ENCODE peak calls at places on chromosomes 12 and 14, in six cellular contexts. X is AG04450, R is MM.1S, L is fibroblast of the aortic adventitia, D is H1, F is heart right ventricle. N is an unnamed sample.

GRCh38 chr14:46048127-46048526 is 603.5 kb downstream of the RPL10L start:
- DNase-seq in D (peak), R (no peak), X (no peak), L (no peak), F (no peak), N (peak)

GRCh38 chr12:78891646-78892353 is 27.2 kb downstream of the SYT1 start:
- DNase-seq in L (no peak), R (peak), D (no peak), X (no peak), F (no peak), N (no peak)

GRCh38 chr14:66398437-66398836 is 87.7 kb upstream of the CCDC196 start:
- DNase-seq in D (no peak), R (no peak), F (no peak), X (no peak), L (no peak), N (no peak)

GRCh38 chr14:79576434-79576833 is 634.9 kb downstream of the DIO2 start:
- DNase-seq in D (no peak), L (peak), R (no peak), F (no peak), X (peak), N (peak)

GRCh38 chr12:124422570-124423523 is 128.0 kb downstream of the RFLNA start:
- DNase-seq in L (peak), D (no peak), F (peak), R (no peak), X (peak), N (peak)

GRCh38 chr14:25056688-25057078 is 6.7 kb upstream of the STXBP6 start:
- DNase-seq in F (no peak), L (no peak), X (no peak), R (no peak), D (no peak), N (no peak)

GRCh38 chr12:28759334-28759733 is 389.7 kb upstream of the FAR2 start:
- DNase-seq in L (peak), X (no peak), F (no peak), R (no peak), D (peak), N (peak)

GRCh38 chr12:77761286-77761685 is 69.4 kb upstream of the NAV3 start:
- DNase-seq in D (no peak), R (no peak), L (peak), X (no peak), F (no peak), N (no peak)

GRCh38 chr12:71312767-71313375 is 126.7 kb upstream of the LGR5 start:
- DNase-seq in R (no peak), F (no peak), L (peak), D (no peak), X (no peak), N (peak)

GRCh38 chr14:103028161-103028767 is 29.1 kb downstream of the CDC42BPB start:
- DNase-seq in D (no peak), F (no peak), X (no peak), L (no peak), R (no peak), N (no peak)

GRCh38 chr14:55336161-55336560 is 64.9 kb downstream of the FBXO34 start:
- DNase-seq in R (no peak), L (peak), F (no peak), X (no peak), D (no peak), N (peak)

GRCh38 chr14:71237556-71237955 is 330.3 kb downstream of the PCNX1 start:
- DNase-seq in D (no peak), F (no peak), R (no peak), X (no peak), L (no peak), N (no peak)

GRCh38 chr12:57169969-57170368 is 22.6 kb upstream of the LRP1-AS start:
- DNase-seq in R (no peak), F (no peak), X (no peak), D (no peak), L (no peak), N (no peak)

GRCh38 chr14:53539489-53540126 is 386.5 kb upstream of the DDHD1 start:
- DNase-seq in X (peak), D (peak), L (peak), F (peak), R (peak), N (peak)

DNA sequence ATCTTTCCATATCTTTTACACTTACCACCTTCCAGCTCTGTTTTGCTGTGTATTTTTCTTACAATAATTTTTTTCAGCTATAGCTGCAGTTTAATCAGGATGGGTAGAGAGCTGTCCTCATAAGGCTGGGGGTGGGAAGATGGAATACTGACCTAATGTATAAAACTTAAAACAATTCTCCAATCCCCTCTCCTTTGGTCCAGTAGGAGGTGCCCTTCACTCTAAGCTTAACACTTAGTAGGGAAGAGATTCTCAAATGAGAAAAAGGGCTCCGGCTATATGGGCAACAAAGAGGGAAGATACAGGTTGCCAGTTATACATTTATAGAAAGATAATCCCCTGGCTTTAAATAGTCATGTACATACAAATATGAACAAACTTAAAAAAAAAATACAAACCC is 2.8 kb downstream of the ORMDL2 start:
- DNase-seq in D (no peak), R (no peak), F (no peak), L (peak), X (no peak), N (peak)
- TF ChIP-seq CTCF in D (peak), R (no peak), F (no peak), L (peak), X (peak), N (peak)

DNA sequence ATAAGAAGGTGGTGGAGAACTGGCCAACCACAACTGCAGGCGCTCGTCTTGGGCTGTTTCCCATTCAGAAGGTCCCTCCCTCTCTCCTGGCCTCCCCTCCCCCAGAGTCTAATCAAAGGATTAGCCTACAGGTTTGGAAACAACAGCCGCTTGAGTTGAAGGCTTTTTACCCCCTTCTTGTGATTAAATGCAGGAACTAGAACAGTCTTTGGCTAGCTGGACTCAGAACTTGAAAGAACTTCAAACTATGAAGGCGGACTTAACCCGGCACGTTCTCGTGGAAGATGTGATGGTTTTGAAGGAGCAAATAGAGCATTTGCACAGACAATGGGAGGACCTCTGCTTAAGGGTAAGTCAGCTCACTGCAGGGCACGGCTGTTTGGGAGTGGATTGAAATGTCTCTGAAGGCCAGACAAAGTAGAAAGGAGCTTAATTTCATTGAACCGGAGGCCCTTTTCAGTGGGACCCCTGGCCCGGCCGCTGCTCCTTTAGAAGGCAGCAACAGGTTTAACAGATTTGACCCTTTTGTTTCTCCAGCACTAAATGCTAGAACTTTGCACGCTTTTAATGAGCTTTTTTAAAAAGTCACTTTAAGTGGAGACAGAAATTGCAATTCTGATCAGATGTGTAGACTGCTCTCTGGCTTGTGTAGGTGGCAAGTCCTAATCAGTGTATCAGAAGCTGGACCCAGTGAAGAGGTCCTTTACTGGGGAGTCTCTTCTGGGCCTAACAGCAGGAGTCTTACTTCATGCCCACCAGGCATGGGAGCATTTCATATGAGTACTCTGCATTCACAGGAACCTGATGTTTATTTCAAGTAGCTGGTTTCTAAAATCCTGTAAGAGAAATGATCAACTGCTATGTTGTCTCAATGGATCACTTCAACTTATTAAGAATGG is 107.7 kb downstream of the ESR2 start:
- DNase-seq in F (no peak), D (no peak), R (no peak), L (no peak), X (no peak), N (no peak)
- H3K4me3 ChIP-seq in F (no peak), D (peak), R (no peak), L (no peak), X (no peak), N (no peak)

GRCh38 chr14:104095426-104096310 is 10.2 kb downstream of the ASPG start:
- DNase-seq in L (no peak), D (no peak), X (no peak), F (no peak), R (no peak), N (no peak)

GRCh38 chr14:104093366-104094055 is 8.0 kb downstream of the ASPG start:
- DNase-seq in L (no peak), X (no peak), F (no peak), D (no peak), R (no peak), N (peak)

GRCh38 chr14:104092931-104093365 is 7.4 kb downstream of the ASPG start:
- DNase-seq in R (no peak), D (no peak), X (no peak), L (no peak), F (no peak), N (no peak)

GRCh38 chr14:104094709-104095425 is 9.4 kb downstream of the ASPG start:
- DNase-seq in L (peak), X (no peak), R (peak), D (peak), F (peak), N (peak)

DNA sequence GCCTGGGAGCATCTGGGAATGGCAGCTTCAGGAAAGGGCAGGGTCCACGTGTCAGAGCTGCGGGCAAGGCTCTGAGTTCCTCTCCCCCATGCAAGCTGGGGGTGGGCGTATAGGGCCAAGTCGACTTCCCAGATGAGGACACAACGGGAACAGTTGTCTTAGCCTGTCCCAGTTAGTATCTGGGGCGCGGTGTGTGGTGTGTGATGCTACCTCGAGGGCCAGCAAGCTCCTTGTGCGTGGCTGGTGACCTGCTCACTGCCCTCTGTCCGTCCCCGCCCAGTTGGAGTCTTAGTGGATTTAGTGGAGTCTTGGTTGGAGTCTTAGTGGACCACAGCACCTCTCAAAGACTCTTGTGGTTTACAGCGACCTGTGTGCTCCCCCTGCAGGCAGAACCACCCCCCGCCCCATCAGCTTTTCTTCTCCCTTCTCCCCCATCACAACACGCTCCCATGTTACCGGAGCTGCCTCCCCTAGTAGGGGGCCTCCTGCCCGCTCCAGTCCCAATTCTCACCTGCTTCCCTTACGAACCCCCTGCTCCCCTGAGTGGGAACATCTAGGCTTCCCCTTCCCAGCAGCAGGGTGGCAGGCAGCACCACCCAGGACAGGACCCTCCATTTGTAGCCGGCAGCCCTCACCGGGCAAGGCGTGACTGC is 8.7 kb downstream of the ASPG start:
- DNase-seq in R (no peak), X (no peak), F (no peak), L (no peak), D (no peak), N (no peak)
- TF ChIP-seq CTCF in R (no peak), X (no peak), F (no peak), L (no peak), D (no peak), N (no peak)

DNA sequence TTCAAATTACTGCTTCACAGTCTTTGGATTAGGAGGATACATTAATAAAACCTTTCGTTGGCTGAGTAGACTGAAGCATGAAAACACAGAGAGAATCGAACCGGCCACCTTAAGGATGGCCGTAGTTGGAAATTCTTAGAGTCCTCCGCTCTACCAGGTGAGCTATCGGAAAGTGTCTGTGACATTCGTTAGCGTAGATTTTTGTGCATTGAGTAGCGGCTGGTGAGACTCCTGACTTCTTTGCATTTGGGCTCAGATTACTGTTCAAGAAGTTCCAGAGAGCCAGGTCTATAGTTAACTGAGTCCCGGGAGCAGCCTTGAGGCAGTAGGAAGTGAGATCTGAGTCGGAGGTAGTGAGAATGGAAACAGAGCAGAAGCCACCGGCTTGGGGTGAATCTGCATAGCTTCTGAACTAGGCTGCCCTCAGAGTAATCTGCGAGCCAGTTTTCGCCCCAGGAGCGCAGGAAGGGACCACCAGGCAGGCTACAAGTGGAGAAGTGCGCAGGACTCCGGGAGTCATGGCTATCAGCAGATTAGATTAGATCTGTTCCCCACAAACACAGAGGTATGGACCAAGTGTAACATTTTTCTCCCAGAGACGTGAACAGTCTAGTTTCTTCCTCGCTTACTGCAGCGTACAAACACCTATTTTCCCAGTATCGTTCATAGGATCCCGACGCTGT is 11.0 kb downstream of the OR6S1 start:
- DNase-seq in F (no peak), X (no peak), D (no peak), L (peak), R (peak), N (peak)
- H3K4me3 ChIP-seq in F (no peak), X (peak), D (peak), L (peak), R (peak), N (peak)

GRCh38 chr12:22729898-22730443 is 105.0 kb downstream of the ETNK1 start:
- DNase-seq in F (peak), L (peak), R (no peak), X (peak), D (no peak), N (peak)

GRCh38 chr12:22729431-22729830 is 104.5 kb downstream of the ETNK1 start:
- DNase-seq in D (no peak), F (no peak), X (no peak), R (no peak), L (no peak), N (no peak)

GRCh38 chr12:22728989-22729388 is 104.0 kb downstream of the ETNK1 start:
- DNase-seq in R (peak), F (no peak), L (no peak), D (no peak), X (no peak), N (peak)

GRCh38 chr12:22731231-22731630 is 106.3 kb downstream of the ETNK1 start:
- DNase-seq in L (no peak), X (no peak), R (no peak), F (no peak), D (no peak), N (no peak)

GRCh38 chr12:22733756-22734155 is 108.8 kb downstream of the ETNK1 start:
- DNase-seq in R (peak), L (no peak), X (no peak), D (no peak), F (no peak), N (no peak)
- TF ChIP-seq CTCF in R (peak), L (no peak), X (no peak), D (no peak), F (no peak), N (no peak)

N was measured in choroid plexus epithelial cell.